ENCODE peak calls at places on chromosome 4, in four cellular contexts. S, M, D and E are unnamed samples.

GRCh38 chr4:16794816-16795445 is 103.5 kb downstream of the LDB2 start:
- DNase-seq in S (no peak), M (peak), D (peak), E (no peak)

GRCh38 chr4:103443324-103443723 is 245.2 kb upstream of the CENPE start:
- DNase-seq in S (no peak), M (no peak), D (no peak), E (no peak)

GRCh38 chr4:110458494-110459266 is 17.3 kb upstream of the ENPEP start:
- DNase-seq in S (no peak), M (no peak), D (no peak), E (no peak)

GRCh38 chr4:44651425-44651824 is at the start of gene YIPF7:
- DNase-seq in S (no peak), M (no peak), D (no peak), E (no peak)

GRCh38 chr4:117400039-117400835 is 314.9 kb upstream of the TRAM1L1 start:
- DNase-seq in S (no peak), M (no peak), D (peak), E (no peak)

GRCh38 chr4:16461362-16461761 is 235.1 kb upstream of the TAPT1 start:
- DNase-seq in S (no peak), M (no peak), D (no peak), E (no peak)

GRCh38 chr4:157043131-157043530 is 32.8 kb upstream of the GLRB start:
- DNase-seq in S (no peak), M (no peak), D (peak), E (no peak)

GRCh38 chr4:2352171-2352570 is 66.3 kb downstream of the ZFYVE28 start:
- DNase-seq in S (no peak), M (no peak), D (no peak), E (no peak)

GRCh38 chr4:140662082-140662869 is 93.5 kb upstream of the UCP1 start:
- DNase-seq in S (no peak), M (no peak), D (peak), E (no peak)

GRCh38 chr4:101419324-101420135 is 72.2 kb upstream of the PPP3CA start:
- DNase-seq in S (no peak), M (no peak), D (peak), E (peak)

GRCh38 chr4:15989431-15989830 is 26.5 kb upstream of the FGFBP2 start:
- DNase-seq in S (no peak), M (no peak), D (no peak), E (no peak)

GRCh38 chr4:118936406-118936805 is 47.8 kb downstream of the SYNPO2 start:
- DNase-seq in S (no peak), M (no peak), D (no peak), E (no peak)

GRCh38 chr4:180152831-180153230 is 2090.4 kb upstream of the TENM3 start:
- DNase-seq in S (no peak), M (no peak), D (no peak), E (no peak)

GRCh38 chr4:154838155-154838554 is 57.1 kb downstream of the RBM46 start:
- DNase-seq in S (no peak), M (no peak), D (no peak), E (no peak)

DNA sequence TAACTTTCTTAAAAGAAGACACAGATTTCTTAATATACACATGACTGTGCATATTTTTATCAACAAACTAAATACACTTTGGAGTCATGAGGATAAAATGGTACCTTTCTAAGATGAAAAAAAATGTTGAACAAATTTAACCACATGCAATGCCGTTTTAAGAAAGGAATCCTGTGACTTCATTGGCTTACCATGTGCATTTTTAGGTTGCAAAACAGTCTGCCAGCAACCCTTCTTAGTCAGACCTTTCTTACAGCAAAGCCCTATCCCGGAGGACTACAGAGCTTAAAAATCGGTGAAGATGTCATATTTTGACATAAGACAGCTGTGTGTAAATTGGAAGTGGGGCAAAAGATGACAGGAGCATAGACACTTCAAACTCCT is 51.6 kb downstream of the GASK1B start:
- DNase-seq in S (no peak), M (peak), D (peak), E (no peak)
- H3K27ac ChIP-seq in S (no peak), M (peak), D (no peak), E (peak)

GRCh38 chr4:78560296-78560963 is 8.9 kb downstream of the ANXA3 start:
- DNase-seq in S (no peak), M (no peak), D (peak), E (no peak)
- TF ChIP-seq POLR2A in S (no peak), M (no peak), D (no peak), E (no peak)

GRCh38 chr4:80619070-80619674 is 283.6 kb downstream of the CFAP299 start:
- DNase-seq in S (no peak), M (no peak), D (no peak), E (no peak)
- TF ChIP-seq CTCF in S (peak), M (no peak), D (no peak), E (peak)

GRCh38 chr4:65921180-65921579 is 250.9 kb upstream of the EPHA5 start:
- DNase-seq in S (no peak), M (no peak), D (no peak), E (no peak)
- H3K27ac ChIP-seq in S (no peak), M (no peak), D (no peak), E (no peak)

GRCh38 chr4:88015659-88016295 is 8.3 kb downstream of the PKD2 start:
- DNase-seq in S (no peak), M (no peak), D (no peak), E (no peak)
- TF ChIP-seq POLR2A in S (no peak), M (no peak), D (no peak), E (no peak)